ENCODE peak calls at places on chromosomes 13 and 19, in six cellular contexts. S is OCI-LY7; Q is CD4-positive, alpha-beta T cell; G is sigmoid colon; E is GM23338; H is fibroblast of lung. V is an unnamed sample.

GRCh38 chr19:58529405-58529804 is 9.8 kb upstream of the ZBTB45 start:
- DNase-seq in G (no peak), S (no peak), Q (no peak), E (no peak), H (no peak), V (no peak)

GRCh38 chr13:24927810-24928404 is 163.9 kb downstream of the RNF17 start:
- DNase-seq in S (no peak), E (no peak), Q (no peak), H (no peak), G (no peak), V (no peak)

GRCh38 chr19:4369888-4370260 is 26.5 kb downstream of the MPND start:
- DNase-seq in S (peak; percentile 69), G (no peak), Q (peak; percentile 63), H (peak; percentile 56), E (peak; percentile 65), V (no peak)

GRCh38 chr19:4697304-4697703 is 26.3 kb downstream of the DPP9 start:
- DNase-seq in S (no peak), E (no peak), H (no peak), Q (no peak), G (no peak), V (no peak)

GRCh38 chr13:20716951-20717350 is 13.5 kb downstream of the IL17D start:
- DNase-seq in H (no peak), Q (no peak), E (peak; percentile 37), G (no peak), S (no peak), V (no peak)

GRCh38 chr13:42794572-42795275 is 13.3 kb downstream of the FAM216B start:
- DNase-seq in H (peak; percentile 64), E (no peak), Q (no peak), S (no peak), G (no peak), V (no peak)

GRCh38 chr19:37977992-37978391 is 71.0 kb downstream of the SIPA1L3 start:
- DNase-seq in G (no peak), Q (no peak), E (no peak), H (peak; percentile 98), S (peak; percentile 76), V (no peak)

GRCh38 chr13:37443538-37443937 is 155.0 kb downstream of the POSTN start:
- DNase-seq in S (no peak), E (no peak), Q (no peak), G (no peak), H (peak; percentile 92), V (no peak)

GRCh38 chr19:47243776-47244547 is 12.4 kb upstream of the CCDC9 start:
- DNase-seq in S (peak; percentile 97), H (peak; percentile 94), G (peak; percentile 97), E (peak; percentile 96), Q (peak; percentile 82), V (peak; percentile 96)

GRCh38 chr13:31282741-31283455 is 83.1 kb downstream of the B3GLCT start:
- DNase-seq in Q (no peak), H (no peak), E (no peak), G (no peak), S (no peak), V (no peak)

GRCh38 chr19:17739121-17739875 is 12.0 kb upstream of the FCHO1 start:
- DNase-seq in S (peak; percentile 80), G (no peak), E (peak; percentile 52), H (no peak), Q (no peak), V (no peak)

DNA sequence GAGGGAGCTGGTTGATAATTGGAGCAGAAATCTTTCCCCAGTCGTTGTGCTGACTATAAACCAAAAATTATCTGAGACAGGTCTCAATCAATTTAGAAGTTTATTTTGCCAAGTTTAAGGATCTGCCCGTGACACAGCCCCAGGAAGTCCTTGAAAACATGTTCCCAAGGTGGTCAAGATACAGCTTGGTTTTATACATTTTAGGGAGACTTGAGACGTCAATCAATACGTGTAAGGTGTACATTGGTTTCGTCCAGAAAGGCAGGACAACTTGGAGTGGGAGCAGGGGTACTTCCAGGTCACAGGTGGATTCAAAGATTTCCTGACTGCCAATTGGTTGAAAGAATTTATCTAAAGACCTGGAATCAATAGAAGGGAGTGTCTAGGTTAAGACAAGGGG is 17.6 kb downstream of the CFAP97D2 start:
- DNase-seq in Q (no peak), H (no peak), S (no peak), G (no peak), E (no peak), V (no peak)
- H3K27ac ChIP-seq in Q (no peak overlapping the region), H (no peak overlapping the region), S (no peak overlapping the region), G (no peak overlapping the region), E (no peak overlapping the region), V (no peak overlapping the region)

GRCh38 chr19:1654178-1654792 is 1.9 kb upstream of the TCF3 start:
- DNase-seq in H (no peak), Q (no peak), S (no peak), G (no peak), E (no peak), V (no peak)
- TF ChIP-seq CTCF in H (no peak), Q (no peak), S (no peak), G (no peak), E (no peak), V (no peak)

DNA sequence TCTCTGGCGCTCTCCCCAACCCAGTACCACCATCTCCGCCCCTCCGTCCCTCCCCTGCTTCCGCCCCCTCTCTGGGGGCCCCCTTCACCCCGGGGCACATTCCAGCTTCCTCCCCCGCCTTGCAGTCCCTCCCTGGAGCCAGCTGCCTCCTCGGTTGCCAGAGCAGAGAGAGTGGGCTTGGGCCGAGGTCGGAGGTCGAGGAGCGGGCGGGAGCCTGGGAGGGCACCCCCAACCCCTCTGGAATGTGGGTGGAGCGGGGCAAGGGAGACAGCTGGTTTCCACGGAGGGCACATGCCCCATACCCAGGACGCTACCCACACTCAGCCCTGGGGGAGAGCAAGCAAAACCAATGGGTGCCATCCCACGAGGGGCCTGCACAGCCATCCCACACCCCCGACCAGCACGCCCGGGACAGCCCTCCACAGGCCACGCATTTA is 6.4 kb upstream of the CIRBP start:
- DNase-seq in Q (no peak), E (peak; percentile 64), H (no peak), G (no peak), S (peak; percentile 32), V (no peak)
- H3K27ac ChIP-seq in Q (peak overlapping the region; percentile 98), E (peak overlapping the region; percentile 50), H (peak overlapping the region; percentile 95), G (peak overlapping the region; percentile 100), S (peak overlapping the region; percentile 93), V (peak overlapping the region; percentile 99)

GRCh38 chr13:47594833-47595232 is 406.2 kb downstream of the SUCLA2 start:
- DNase-seq in H (no peak), S (peak; percentile 12), E (peak; percentile 41), Q (no peak), G (no peak), V (no peak)
- TF ChIP-seq CTCF in H (peak; percentile 26), S (peak; percentile 43), E (peak; percentile 61), Q (no peak), G (no peak), V (no peak)

GRCh38 chr13:40271511-40271910 is 394.9 kb downstream of the FOXO1 start:
- DNase-seq in S (peak; percentile 27), E (no peak), G (no peak), H (no peak), Q (no peak), V (peak; percentile 82)

GRCh38 chr13:40275155-40275554 is 391.3 kb downstream of the FOXO1 start:
- DNase-seq in G (no peak), H (no peak), E (no peak), S (no peak), Q (no peak), V (no peak)

GRCh38 chr13:40272776-40273139 is 393.7 kb downstream of the FOXO1 start:
- DNase-seq in H (peak; percentile 90), G (no peak), S (no peak), Q (no peak), E (no peak), V (no peak)

GRCh38 chr13:40273173-40274000 is 393.1 kb downstream of the FOXO1 start:
- DNase-seq in H (no peak), S (no peak), Q (no peak), G (no peak), E (peak; percentile 3), V (no peak)

GRCh38 chr13:40271931-40272775 is 394.3 kb downstream of the FOXO1 start:
- DNase-seq in G (peak; percentile 93), E (no peak), H (peak; percentile 93), Q (no peak), S (no peak), V (peak; percentile 91)
- H3K27ac ChIP-seq in G (peak overlapping the region; percentile 66), E (peak overlapping the region; percentile 45), H (no peak overlapping the region), Q (no peak overlapping the region), S (no peak overlapping the region), V (peak overlapping the region; percentile 73)

GRCh38 chr13:61463027-61463426 is 47.4 kb upstream of the PCDH20 start:
- DNase-seq in H (no peak), E (no peak), G (no peak), Q (no peak), S (no peak), V (no peak)

GRCh38 chr13:61470801-61471200 is 55.2 kb upstream of the PCDH20 start:
- DNase-seq in S (no peak), H (no peak), Q (no peak), G (no peak), E (no peak), V (no peak)

GRCh38 chr13:61466280-61466679 is 50.6 kb upstream of the PCDH20 start:
- DNase-seq in S (no peak), G (no peak), H (no peak), E (peak; percentile 57), Q (no peak), V (no peak)
- TF ChIP-seq CTCF in S (peak; percentile 47), G (no peak), H (peak; percentile 8), E (peak; percentile 73), Q (no peak), V (peak; percentile 15)